ENCODE peak calls at places on chromosomes 11 and 22, in five cellular contexts. P is left ventricle myocardium inferior, X is PC-3, N is colonic mucosa, G is psoas muscle. U is an unnamed sample. For H3K36me3, the result is how much of the 10 kb centered on the place peaks cover.

GRCh38 chr11:67275606-67276409 is 9.5 kb downstream of the GRK2 start:
- DNase-seq in P (no peak), X (no peak), N (no peak), G (peak), U (no peak)

GRCh38 chr11:30859709-30860108 is 273.6 kb upstream of the MPPED2 start:
- DNase-seq in P (no peak), X (no peak), N (no peak), G (no peak), U (no peak)

GRCh38 chr22:27238935-27239510 is 562.5 kb downstream of the MN1 start:
- DNase-seq in P (peak), X (peak), N (no peak), G (peak), U (no peak)

GRCh38 chr11:33734441-33735165 is 1.6 kb downstream of the CD59 start:
- DNase-seq in P (no peak), X (peak), N (peak), G (peak), U (no peak)

GRCh38 chr11:62372871-62373270 is 35.6 kb downstream of the ASRGL1 start:
- DNase-seq in P (no peak), X (no peak), N (no peak), G (no peak), U (no peak)

GRCh38 chr11:125390949-125391348 is 105.1 kb downstream of the FEZ1 start:
- DNase-seq in P (no peak), X (no peak), N (no peak), G (no peak), U (no peak)

GRCh38 chr22:49768961-49769690 is 58.5 kb downstream of the BRD1 start:
- DNase-seq in P (peak), X (no peak), N (no peak), G (peak), U (no peak)

GRCh38 chr11:8011981-8012444 is 24.9 kb downstream of the EIF3F start:
- DNase-seq in P (no peak), X (peak), N (peak), G (no peak), U (no peak)

GRCh38 chr11:3022982-3023381 is 30.9 kb upstream of the NAP1L4 start:
- DNase-seq in P (no peak), X (peak), N (no peak), G (no peak), U (no peak)

GRCh38 chr11:91981995-91982394 is 242.6 kb upstream of the FAT3 start:
- DNase-seq in P (no peak), X (peak), N (peak), G (peak), U (no peak)

GRCh38 chr11:69562816-69563215 is 78.1 kb upstream of the CCND1 start:
- DNase-seq in P (no peak), X (no peak), N (no peak), G (no peak), U (no peak)

GRCh38 chr11:22808559-22809197 is 20.9 kb downstream of the SVIP start:
- DNase-seq in P (no peak), X (no peak), N (no peak), G (no peak), U (no peak)

GRCh38 chr22:22076937-22077703 is 94.5 kb upstream of the TOP3B start:
- DNase-seq in P (no peak), X (peak), N (no peak), G (no peak), U (no peak)

GRCh38 chr11:74871037-74871436 is 77.9 kb downstream of the XRRA1 start:
- DNase-seq in P (no peak), X (no peak), N (no peak), G (no peak), U (no peak)

GRCh38 chr11:64813826-64814225 is 3.5 kb upstream of the MEN1 start:
- DNase-seq in P (no peak), X (no peak), N (no peak), G (no peak), U (no peak)

GRCh38 chr11:126416542-126417090 is 61.1 kb downstream of the ST3GAL4 start:
- DNase-seq in P (peak), X (no peak), N (peak), G (peak), U (peak)

GRCh38 chr11:95241673-95242072 is 10.7 kb upstream of the SESN3 start:
- DNase-seq in P (no peak), X (no peak), N (no peak), G (no peak), U (no peak)

GRCh38 chr22:50641696-50642607 is 14.0 kb upstream of the ARSA start:
- DNase-seq in P (no peak), X (no peak), N (no peak), G (no peak), U (no peak)

GRCh38 chr11:68470304-68470811 is 9.8 kb downstream of the PPP6R3 start:
- DNase-seq in P (no peak), X (no peak), N (no peak), G (no peak), U (no peak)

GRCh38 chr11:3164540-3165151 is 464 bp downstream of the OSBPL5 start:
- DNase-seq in P (peak), X (no peak), N (no peak), G (peak), U (no peak)

GRCh38 chr11:46690702-46691101 is 9.7 kb downstream of the ARHGAP1 start:
- DNase-seq in P (no peak), X (no peak), N (no peak), G (no peak), U (no peak)

GRCh38 chr11:65204646-65205601 is 23.2 kb downstream of the CAPN1 start:
- DNase-seq in P (no peak), X (peak), N (no peak), G (peak), U (peak)

GRCh38 chr11:62217191-62217748 is 8.8 kb downstream of the SCGB2A1 start:
- DNase-seq in P (no peak), X (peak), N (no peak), G (no peak), U (no peak)

GRCh38 chr22:39148727-39149535 is 3.5 kb downstream of the CBX7 start:
- DNase-seq in P (peak), X (no peak), N (peak), G (peak), U (peak)

GRCh38 chr11:22703561-22703960 is 37.1 kb downstream of the GAS2 start:
- DNase-seq in P (no peak), X (no peak), N (no peak), G (no peak), U (no peak)

GRCh38 chr22:31253949-31254348 is 38.3 kb downstream of the PIK3IP1 start:
- DNase-seq in P (peak), X (no peak), N (peak), G (no peak), U (no peak)

GRCh38 chr22:36816338-36816634 is 549 bp downstream of the PVALB start:
- DNase-seq in P (no peak), X (no peak), N (no peak), G (no peak), U (no peak)
- H3K27ac ChIP-seq in P (no peak), X (no peak), N (no peak), G (no peak), U (no peak)

DNA sequence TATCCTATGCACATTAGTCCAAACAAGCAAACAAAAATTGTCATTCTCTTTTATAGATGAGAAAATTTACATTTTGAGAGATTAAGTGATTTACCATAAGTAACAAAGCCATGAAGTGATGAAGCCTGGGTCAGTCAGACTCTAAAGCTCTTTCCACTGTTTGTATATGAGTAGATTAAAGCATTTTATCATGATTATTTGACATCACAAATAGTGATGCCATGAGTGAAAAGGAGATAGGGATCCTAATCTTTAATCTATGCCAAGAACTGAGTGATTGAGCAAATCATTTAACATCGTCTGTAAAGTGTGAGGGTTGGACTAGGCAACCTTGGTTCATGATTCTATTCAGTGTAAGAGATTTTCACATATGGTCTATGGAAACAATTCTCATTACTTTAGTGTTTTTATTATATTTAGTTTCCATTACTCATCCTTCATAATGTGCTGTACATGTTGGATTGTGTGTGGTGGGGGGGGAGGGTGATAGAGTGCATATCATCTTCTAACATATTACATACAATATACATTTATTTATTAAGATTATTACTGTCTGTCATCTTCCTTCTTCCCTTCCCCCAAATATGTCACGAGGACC is 50.7 kb downstream of the ARHGEF12 start:
- DNase-seq in P (no peak), X (no peak), N (no peak), G (no peak), U (no peak)
- H3K4me3 ChIP-seq in P (no peak), X (no peak), N (no peak), G (no peak), U (no peak)

GRCh38 chr11:116871248-116871647 is 33.8 kb upstream of the APOA1 start:
- DNase-seq in P (no peak), X (peak), N (no peak), G (no peak), U (no peak)
- H3K36me3 ChIP-seq in P (under half), X (under half), N (under half), G (half or more), U (half or more)

GRCh38 chr11:44725016-44725651 is 1.6 kb upstream of the TSPAN18 start:
- DNase-seq in P (no peak), X (no peak), N (no peak), G (no peak), U (no peak)

GRCh38 chr11:44727373-44728084 is 767 bp downstream of the TSPAN18 start:
- DNase-seq in P (peak), X (peak), N (peak), G (peak), U (peak)

GRCh38 chr11:44728085-44728410 is 1.3 kb downstream of the TSPAN18 start:
- DNase-seq in P (no peak), X (no peak), N (no peak), G (no peak), U (no peak)

GRCh38 chr11:44727114-44727372 is 281 bp downstream of the TSPAN18 start:
- DNase-seq in P (no peak), X (no peak), N (no peak), G (no peak), U (no peak)

DNA sequence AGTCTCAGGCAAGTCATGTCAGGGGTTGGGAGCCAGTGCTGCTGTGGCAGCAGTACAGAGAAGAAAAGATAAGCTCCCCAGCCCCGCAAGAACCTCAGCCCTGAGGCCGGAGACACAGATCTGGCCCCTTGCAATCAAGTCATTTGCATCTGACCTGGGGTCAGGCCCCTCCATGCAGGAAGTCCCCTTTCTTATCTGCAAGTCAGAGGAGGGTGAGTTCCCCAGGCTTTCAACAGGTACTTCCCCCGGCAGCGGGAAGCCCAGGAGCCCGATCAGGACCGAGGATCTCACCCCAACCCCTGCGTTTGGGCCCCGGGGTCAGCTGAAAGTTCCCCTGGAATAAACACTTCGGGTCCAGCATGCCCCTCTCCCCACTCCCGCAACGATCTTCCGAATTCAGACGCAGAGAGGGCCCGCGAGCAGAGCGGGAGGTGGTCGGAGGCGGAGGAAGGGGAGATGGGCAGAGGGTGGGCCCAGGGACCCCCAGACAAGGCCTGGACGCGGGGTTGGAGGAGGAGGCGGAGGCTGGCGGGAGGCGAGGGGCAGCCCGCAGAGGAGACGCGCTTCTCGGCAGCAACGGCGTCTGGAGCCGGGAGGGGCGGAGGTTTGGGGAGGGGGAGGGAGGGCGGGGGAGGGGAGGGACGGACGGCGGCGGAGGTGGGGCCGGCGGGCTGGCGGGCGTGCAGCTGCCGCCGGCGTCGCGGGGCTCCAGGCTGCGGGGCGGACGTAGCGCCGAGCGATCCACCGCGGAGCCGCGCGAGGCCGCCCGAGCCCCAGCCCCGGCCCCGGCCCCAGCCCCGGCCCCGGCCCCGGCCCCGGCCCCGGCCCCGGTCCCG is at the start of gene TSPAN18:
- DNase-seq in P (peak), X (no peak), N (peak), G (no peak), U (peak)
- H3K27ac ChIP-seq in P (peak), X (no peak), N (peak), G (peak), U (peak)

DNA sequence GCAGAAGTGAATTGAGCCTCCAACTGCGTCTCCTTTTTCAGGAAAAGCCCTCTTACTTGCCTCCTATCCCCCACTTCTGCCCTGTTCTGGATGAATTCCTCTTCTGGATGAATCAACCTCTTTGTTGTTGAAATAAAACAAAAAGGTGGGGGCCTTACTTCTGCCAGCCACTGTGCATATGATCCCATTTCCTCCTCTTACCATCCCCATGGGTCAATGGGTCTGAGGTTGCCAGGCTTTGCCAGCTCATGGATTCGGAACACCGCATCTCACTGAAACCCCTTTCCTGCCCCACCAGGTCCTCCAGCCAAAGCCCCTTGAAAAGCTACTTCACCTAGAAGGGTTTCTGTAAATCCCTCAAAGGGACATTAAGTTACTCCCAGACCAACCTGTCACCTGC is 3.7 kb upstream of the CHST1 start:
- DNase-seq in P (no peak), X (no peak), N (no peak), G (no peak), U (no peak)
- H3K4me3 ChIP-seq in P (no peak), X (no peak), N (no peak), G (no peak), U (no peak)

DNA sequence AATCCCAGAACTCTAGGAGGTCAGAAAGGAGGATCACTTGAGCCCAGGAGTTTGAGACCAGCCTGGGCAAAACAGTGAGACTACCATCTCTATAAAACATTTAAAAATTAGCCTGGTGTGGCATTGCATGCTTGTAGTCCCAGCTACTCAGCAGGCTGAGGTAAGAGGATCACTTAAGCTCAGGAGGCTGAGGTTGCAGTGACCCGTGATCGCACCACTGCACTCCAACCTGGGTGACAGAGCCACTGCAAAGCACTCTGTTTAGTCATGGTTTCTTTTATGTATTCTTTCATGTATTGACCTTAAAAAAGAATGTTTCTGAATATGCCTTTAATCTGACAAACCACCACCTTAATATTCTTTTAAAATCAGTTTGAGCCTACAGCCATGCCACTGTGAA is 52.2 kb downstream of the BIRC2 start:
- DNase-seq in P (no peak), X (no peak), N (no peak), G (no peak), U (no peak)
- H3K36me3 ChIP-seq in P (half or more), X (under half), N (under half), G (half or more), U (half or more)

GRCh38 chr11:134069426-134069921 is 602 bp downstream of the JAM3 start:
- DNase-seq in P (no peak), X (no peak), N (no peak), G (no peak), U (no peak)
- H3K27ac ChIP-seq in P (peak), X (no peak), N (peak), G (peak), U (peak)